ENCODE peak calls at places on chromosome 6, in six cellular contexts. P, Q, F, S, C and W are unnamed samples.

GRCh38 chr6:90168693-90169131 is 127.9 kb downstream of the BACH2 start:
- DNase-seq in S (peak; percentile 15), C (no peak), P (no peak), Q (no peak), F (no peak), W (no peak)

GRCh38 chr6:6723792-6724318 is 135.3 kb downstream of the LY86 start:
- DNase-seq in F (no peak), C (no peak), S (no peak), P (no peak), Q (no peak), W (no peak)

GRCh38 chr6:108119212-108120141 is 44.9 kb upstream of the OSTM1 start:
- DNase-seq in P (no peak), Q (no peak), S (no peak), C (no peak), F (no peak), W (peak; percentile 74)

GRCh38 chr6:90573624-90574023 is 13.2 kb downstream of the MAP3K7 start:
- DNase-seq in Q (no peak), P (no peak), C (no peak), F (no peak), S (no peak), W (no peak)

GRCh38 chr6:122393339-122393896 is 6.0 kb upstream of the HSF2 start:
- DNase-seq in S (no peak), Q (no peak), C (no peak), P (no peak), F (no peak), W (peak; percentile 37)

GRCh38 chr6:25050356-25050755 is 114.6 kb upstream of the RIPOR2 start:
- DNase-seq in Q (no peak), C (no peak), S (peak; percentile 63), F (no peak), P (peak; percentile 9), W (no peak)

GRCh38 chr6:135667694-135668455 is 170.3 kb upstream of the AHI1 start:
- DNase-seq in F (no peak), C (no peak), Q (no peak), S (peak; percentile 79), P (no peak), W (no peak)

GRCh38 chr6:52650946-52651345 is 20.0 kb upstream of the TMEM14A start:
- DNase-seq in C (no peak), Q (no peak), S (no peak), F (no peak), P (no peak), W (no peak)

GRCh38 chr6:19879663-19880062 is 42.5 kb downstream of the ID4 start:
- DNase-seq in C (no peak), Q (no peak), F (no peak), P (no peak), S (no peak), W (no peak)

GRCh38 chr6:166619912-166620311 is 7.1 kb downstream of the RPS6KA2 start:
- DNase-seq in P (no peak), S (peak; percentile 47), C (no peak), F (no peak), Q (no peak), W (no peak)

GRCh38 chr6:166461821-166462460 is 79.2 kb upstream of the MPC1 start:
- DNase-seq in S (no peak), P (no peak), C (no peak), Q (no peak), F (no peak), W (no peak)

GRCh38 chr6:52482903-52483670 is 62.9 kb downstream of the EFHC1 start:
- DNase-seq in P (no peak), Q (no peak), F (no peak), S (no peak), C (no peak), W (no peak)

GRCh38 chr6:75932067-75932466 is 140.4 kb downstream of the IMPG1 start:
- DNase-seq in S (peak; percentile 41), Q (no peak), F (no peak), C (no peak), P (no peak), W (peak; percentile 81)

GRCh38 chr6:73937805-73938204 is 241.8 kb downstream of the CD109 start:
- DNase-seq in C (no peak), S (no peak), Q (no peak), P (no peak), F (no peak), W (no peak)

GRCh38 chr6:106446287-106446885 is 85.9 kb downstream of the CRYBG1 start:
- DNase-seq in P (no peak), S (peak; percentile 20), F (no peak), C (no peak), Q (no peak), W (no peak)

GRCh38 chr6:88238065-88238464 is 71.9 kb upstream of the CNR1 start:
- DNase-seq in C (no peak), P (no peak), S (peak; percentile 4), F (no peak), Q (peak; percentile 4), W (peak; percentile 58)

GRCh38 chr6:14085176-14085787 is 32.3 kb upstream of the CD83 start:
- DNase-seq in Q (no peak), P (no peak), C (no peak), F (no peak), S (no peak), W (no peak)